ENCODE peak calls at places on chromosomes 11 and 22, in six cellular contexts. C is pancreas, O is right cardiac atrium, Y is esophagus mucosa, L is sciatic nerve, R is aorta. S is an unnamed sample.

GRCh38 chr11:61061081-61061826 is 41.0 kb upstream of the CD5 start:
- ATAC-seq in O (peak), R (no peak), L (no peak), C (no peak), Y (peak), S (peak)

GRCh38 chr11:59708537-59708936 is 5.1 kb downstream of the OR10V1 start:
- ATAC-seq in C (no peak), O (no peak), Y (no peak), R (no peak), L (no peak), S (no peak)

GRCh38 chr11:107252429-107253161 is 205.0 kb downstream of the CWF19L2 start:
- ATAC-seq in O (no peak), R (no peak), Y (no peak), C (no peak), L (no peak), S (no peak)

GRCh38 chr11:61485080-61485479 is 23.5 kb upstream of the LRRC10B start:
- ATAC-seq in O (no peak), Y (no peak), R (no peak), C (no peak), L (no peak), S (no peak)

GRCh38 chr11:60971520-60971919 is at the start of gene CD6:
- ATAC-seq in O (no peak), Y (no peak), R (no peak), C (no peak), L (no peak), S (peak)

GRCh38 chr11:133956650-133957633 is at the start of gene IGSF9B:
- ATAC-seq in R (peak), Y (peak), C (peak), L (peak), O (peak), S (peak)

GRCh38 chr11:104033561-104033960 is 2.9 kb upstream of the DDI1 start:
- ATAC-seq in Y (no peak), R (no peak), C (no peak), O (no peak), L (peak), S (no peak)

GRCh38 chr11:73011126-73011817 is 130.8 kb downstream of the FCHSD2 start:
- ATAC-seq in L (no peak), R (no peak), O (peak), C (peak), Y (no peak), S (no peak)

GRCh38 chr11:94049351-94049750 is 28.2 kb downstream of the HEPHL1 start:
- ATAC-seq in C (no peak), L (no peak), Y (no peak), O (no peak), R (no peak), S (no peak)

GRCh38 chr22:44299124-44299523 is 13.6 kb downstream of the SHISAL1 start:
- ATAC-seq in C (no peak), R (no peak), L (no peak), O (no peak), Y (no peak), S (no peak)

GRCh38 chr11:103433380-103433779 is 324.2 kb downstream of the DYNC2H1 start:
- ATAC-seq in Y (peak), C (no peak), L (no peak), O (no peak), R (no peak), S (no peak)

GRCh38 chr11:112400615-112401014 is 140.0 kb upstream of the PLET1 start:
- ATAC-seq in L (no peak), O (no peak), C (no peak), R (no peak), Y (peak), S (no peak)

GRCh38 chr22:30945653-30946052 is 22.9 kb downstream of the MORC2 start:
- ATAC-seq in C (no peak), R (no peak), Y (peak), L (no peak), O (no peak), S (no peak)

GRCh38 chr22:19951351-19951750 is 9.7 kb upstream of the TXNRD2 start:
- ATAC-seq in L (no peak), R (no peak), Y (no peak), C (peak), O (peak), S (no peak)

GRCh38 chr11:83007477-83007876 is 64.2 kb downstream of the RAB30 start:
- ATAC-seq in O (peak), Y (no peak), C (peak), R (no peak), L (no peak), S (no peak)

GRCh38 chr11:66285250-66285947 is 3.5 kb downstream of the YIF1A start:
- ATAC-seq in L (no peak), Y (no peak), C (no peak), O (no peak), R (no peak), S (no peak)

S was measured in activated T-helper 17 cell treated with anti-CD3 and anti-CD28 coated beads, Interleukin-2, amount 50 U/mL, for 72 hours.